ENCODE peak calls at places on chromosomes 6 and 20, in five cellular contexts. N is DMS153; G is amniotic stem cell; W is NCI-H1105 treated with DMSO at 0.1 percent for 48 hours; M is activated CD4-positive, alpha-beta T cell treated with anti-CD3 and anti-CD28 coated beads, Interleukin-2, amount 50 U/mL, for 4 hours. L is an unnamed sample.
A peak's percentile ranks its signal among the peaks of the same experiment; 100 is the strongest.

GRCh38 chr20:48897298-48898044 is 24.0 kb upstream of the ARFGEF2 start:
- DNase-seq in N (no peak), G (peak; percentile 39), W (no peak), M (no peak), L (peak; percentile 91)

GRCh38 chr6:134980846-134981245 is 30.9 kb upstream of the ALDH8A1 start:
- DNase-seq in N (no peak), G (no peak), W (no peak), M (no peak), L (no peak)

GRCh38 chr6:137105375-137105774 is 60.6 kb upstream of the IL20RA start:
- DNase-seq in N (no peak), G (no peak), W (peak; percentile 37), M (no peak), L (no peak)

GRCh38 chr6:134331255-134331654 is 13.3 kb upstream of the SGK1 start:
- DNase-seq in N (no peak), G (no peak), W (no peak), M (no peak), L (no peak)

GRCh38 chr20:7094438-7094997 is 327.0 kb downstream of the BMP2 start:
- DNase-seq in N (no peak), G (no peak), W (peak; percentile 89), M (no peak), L (no peak)

GRCh38 chr6:154874684-154875594 is 120.2 kb upstream of the TIAM2 start:
- DNase-seq in N (no peak), G (no peak), W (no peak), M (no peak), L (no peak)

GRCh38 chr6:165663283-165663735 is 268 bp upstream of the PDE10A start:
- DNase-seq in N (no peak), G (no peak), W (peak; percentile 50), M (no peak), L (no peak)

GRCh38 chr20:4850960-4851359 is 129.3 kb downstream of the PRND start:
- DNase-seq in N (no peak), G (no peak), W (no peak), M (no peak), L (no peak)

GRCh38 chr6:7899046-7899888 is 11.3 kb downstream of the TXNDC5 start:
- DNase-seq in N (no peak), G (no peak), W (no peak), M (no peak), L (no peak)

GRCh38 chr6:44304282-44305199 is 8.6 kb downstream of the AARS2 start:
- DNase-seq in N (no peak), G (no peak), W (no peak), M (peak; percentile 31), L (no peak)

GRCh38 chr6:73732845-73733675 is 37.1 kb downstream of the CD109 start:
- DNase-seq in N (peak; percentile 27), G (peak; percentile 39), W (peak; percentile 57), M (peak; percentile 56), L (no peak)

GRCh38 chr20:2429061-2429460 is 41.5 kb downstream of the SNRPB start:
- DNase-seq in N (no peak), G (no peak), W (no peak), M (no peak), L (no peak)

GRCh38 chr6:75418233-75418632 is 75.4 kb downstream of the FILIP1 start:
- DNase-seq in N (peak; percentile 88), G (no peak), W (peak; percentile 40), M (no peak), L (no peak)

GRCh38 chr6:137488736-137489409 is 5.3 kb downstream of the OLIG3 start:
- DNase-seq in N (no peak), G (no peak), W (no peak), M (no peak), L (no peak)

GRCh38 chr6:76441850-76442249 is 369.4 kb upstream of the IMPG1 start:
- DNase-seq in N (no peak), G (no peak), W (no peak), M (no peak), L (no peak)

GRCh38 chr6:6781877-6782236 is 193.3 kb downstream of the LY86 start:
- DNase-seq in N (no peak), G (no peak), W (no peak), M (no peak), L (no peak)

GRCh38 chr20:3846378-3846739 is 275 bp upstream of the MAVS start:
- DNase-seq in N (no peak), G (no peak), W (no peak), M (no peak), L (no peak)

GRCh38 chr6:14621518-14621917 is 503.9 kb downstream of the CD83 start:
- DNase-seq in N (no peak), G (no peak), W (no peak), M (no peak), L (no peak)

GRCh38 chr6:39167866-39168625 is 53.1 kb upstream of the SAYSD1 start:
- DNase-seq in N (no peak), G (no peak), W (no peak), M (no peak), L (no peak)

GRCh38 chr6:116667620-116668019 is 946 bp downstream of the ZUP1 start:
- DNase-seq in N (no peak), G (no peak), W (peak; percentile 72), M (no peak), L (no peak)

GRCh38 chr6:148513145-148514071 is 170.8 kb downstream of the SASH1 start:
- DNase-seq in N (no peak), G (no peak), W (no peak), M (no peak), L (no peak)

GRCh38 chr20:41617059-41617921 is 887 bp downstream of the CHD6 start:
- DNase-seq in N (no peak), G (no peak), W (peak; percentile 50), M (peak; percentile 35), L (no peak)

GRCh38 chr20:13492001-13492480 is 146.7 kb downstream of the TASP1 start:
- DNase-seq in N (no peak), G (no peak), W (no peak), M (no peak), L (no peak)

GRCh38 chr6:149888659-149889058 is 9.3 kb downstream of the RAET1E start:
- DNase-seq in N (no peak), G (no peak), W (no peak), M (no peak), L (no peak)

GRCh38 chr6:166439366-166440091 is 56.8 kb upstream of the MPC1 start:
- DNase-seq in N (no peak), G (no peak), W (no peak), M (no peak), L (no peak)

GRCh38 chr20:62453186-62453808 is 22.5 kb downstream of the GATA5 start:
- DNase-seq in N (no peak), G (no peak), W (no peak), M (no peak), L (no peak)

GRCh38 chr6:129317931-129318820 is 391.8 kb downstream of the ARHGAP18 start:
- DNase-seq in N (no peak), G (no peak), W (peak; percentile 58), M (no peak), L (no peak)

GRCh38 chr6:25012657-25013056 is 76.9 kb upstream of the RIPOR2 start:
- DNase-seq in N (no peak), G (peak; percentile 31), W (no peak), M (no peak), L (no peak)

GRCh38 chr6:169023161-169023874 is 230.3 kb downstream of the THBS2 start:
- DNase-seq in N (no peak), G (no peak), W (no peak), M (no peak), L (no peak)

GRCh38 chr6:111736005-111736607 is 130.4 kb upstream of the TRAF3IP2 start:
- DNase-seq in N (no peak), G (no peak), W (no peak), M (no peak), L (no peak)

GRCh38 chr6:158803733-158804143 is 15.4 kb downstream of the EZR start:
- DNase-seq in N (peak; percentile 55), G (no peak), W (no peak), M (no peak), L (no peak)

GRCh38 chr6:137213813-137214212 is 5.4 kb downstream of the IFNGR1 start:
- DNase-seq in N (no peak), G (no peak), W (no peak), M (no peak), L (no peak)

GRCh38 chr6:31197559-31198305 is 27.2 kb upstream of the POU5F1 start:
- DNase-seq in N (peak; percentile 87), G (peak; percentile 10), W (peak; percentile 73), M (peak; percentile 92), L (peak; percentile 53)

GRCh38 chr6:129500958-129501381 is 209.0 kb downstream of the ARHGAP18 start:
- DNase-seq in N (no peak), G (no peak), W (no peak), M (no peak), L (peak; percentile 4)

GRCh38 chr20:46798430-46798829 is 89.0 kb downstream of the SLC2A10 start:
- DNase-seq in N (no peak), G (no peak), W (no peak), M (no peak), L (no peak)

GRCh38 chr6:20866940-20867630 is 332.8 kb downstream of the CDKAL1 start:
- DNase-seq in N (peak; percentile 37), G (no peak), W (peak; percentile 83), M (no peak), L (no peak)

L was measured in Panc1.